ENCODE peak calls at places on chromosomes 13 and 19, in nine cellular contexts. One of them, this sample, is unnamed.

GRCh38 chr13:41528021-41528420 is 70.7 kb downstream of the RGCC start:
- DNase-seq in pancreas: no peak
- DNase-seq in mesenteric fat pad: no peak
- DNase-seq in AG04450: no peak
- DNase-seq in NCI-H146: no peak
- DNase-seq in fibroblast of the conjunctiva: no peak
- DNase-seq in activated naive CD4-positive, alpha-beta T cell treated with anti-CD3 and anti-CD28 coated beads, Interleukin-2, amount 10 ng/mL, durations not matched to agents 7 days and 5 days: no peak
- DNase-seq in testis: no peak
- DNase-seq in NCI-H2029 treated with DMSO at 0.1 percent for 48 hours: no peak
- DNase-seq in this sample: no peak

GRCh38 chr13:22880756-22881701 is 299.8 kb upstream of the SGCG start:
- DNase-seq in pancreas: no peak
- DNase-seq in mesenteric fat pad: no peak
- DNase-seq in AG04450: no peak
- DNase-seq in NCI-H146: no peak
- DNase-seq in fibroblast of the conjunctiva: no peak
- DNase-seq in activated naive CD4-positive, alpha-beta T cell treated with anti-CD3 and anti-CD28 coated beads, Interleukin-2, amount 10 ng/mL, durations not matched to agents 7 days and 5 days: no peak
- DNase-seq in testis: no peak
- DNase-seq in NCI-H2029 treated with DMSO at 0.1 percent for 48 hours: no peak
- DNase-seq in this sample: no peak

GRCh38 chr19:42480335-42481095 is 37.8 kb upstream of the CXCL17 start:
- DNase-seq in pancreas: no peak
- DNase-seq in mesenteric fat pad: no peak
- DNase-seq in AG04450: no peak
- DNase-seq in NCI-H146: no peak
- DNase-seq in fibroblast of the conjunctiva: no peak
- DNase-seq in activated naive CD4-positive, alpha-beta T cell treated with anti-CD3 and anti-CD28 coated beads, Interleukin-2, amount 10 ng/mL, durations not matched to agents 7 days and 5 days: peak; percentile 31
- DNase-seq in testis: no peak
- DNase-seq in NCI-H2029 treated with DMSO at 0.1 percent for 48 hours: no peak
- DNase-seq in this sample: no peak

GRCh38 chr13:77136902-77137420 is 110.0 kb upstream of the FBXL3 start:
- DNase-seq in pancreas: no peak
- DNase-seq in mesenteric fat pad: no peak
- DNase-seq in AG04450: peak; percentile 82
- DNase-seq in NCI-H146: no peak
- DNase-seq in fibroblast of the conjunctiva: peak; percentile 21
- DNase-seq in activated naive CD4-positive, alpha-beta T cell treated with anti-CD3 and anti-CD28 coated beads, Interleukin-2, amount 10 ng/mL, durations not matched to agents 7 days and 5 days: no peak
- DNase-seq in testis: no peak
- DNase-seq in NCI-H2029 treated with DMSO at 0.1 percent for 48 hours: no peak
- DNase-seq in this sample: no peak

GRCh38 chr19:28334419-28334818 is 878.5 kb downstream of the UQCRFS1 start:
- DNase-seq in pancreas: no peak
- DNase-seq in mesenteric fat pad: no peak
- DNase-seq in AG04450: no peak
- DNase-seq in NCI-H146: no peak
- DNase-seq in fibroblast of the conjunctiva: no peak
- DNase-seq in activated naive CD4-positive, alpha-beta T cell treated with anti-CD3 and anti-CD28 coated beads, Interleukin-2, amount 10 ng/mL, durations not matched to agents 7 days and 5 days: no peak
- DNase-seq in testis: no peak
- DNase-seq in NCI-H2029 treated with DMSO at 0.1 percent for 48 hours: no peak
- DNase-seq in this sample: no peak

GRCh38 chr13:98842858-98843481 is 90.5 kb upstream of the SLC15A1 start:
- DNase-seq in pancreas: peak; percentile 83
- DNase-seq in mesenteric fat pad: no peak
- DNase-seq in AG04450: peak; percentile 61
- DNase-seq in NCI-H146: peak; percentile 92
- DNase-seq in fibroblast of the conjunctiva: peak; percentile 82
- DNase-seq in activated naive CD4-positive, alpha-beta T cell treated with anti-CD3 and anti-CD28 coated beads, Interleukin-2, amount 10 ng/mL, durations not matched to agents 7 days and 5 days: peak; percentile 76
- DNase-seq in testis: peak; percentile 85
- DNase-seq in NCI-H2029 treated with DMSO at 0.1 percent for 48 hours: peak; percentile 56
- DNase-seq in this sample: peak; percentile 78

GRCh38 chr13:113879017-113879416 is 15.1 kb upstream of the GAS6 start:
- DNase-seq in pancreas: no peak
- DNase-seq in mesenteric fat pad: no peak
- DNase-seq in AG04450: no peak
- DNase-seq in NCI-H146: no peak
- DNase-seq in fibroblast of the conjunctiva: no peak
- DNase-seq in activated naive CD4-positive, alpha-beta T cell treated with anti-CD3 and anti-CD28 coated beads, Interleukin-2, amount 10 ng/mL, durations not matched to agents 7 days and 5 days: no peak
- DNase-seq in testis: no peak
- DNase-seq in NCI-H2029 treated with DMSO at 0.1 percent for 48 hours: no peak
- DNase-seq in this sample: no peak

GRCh38 chr13:111153279-111153976 is 38.3 kb downstream of the ARHGEF7 start:
- DNase-seq in pancreas: peak; percentile 97
- DNase-seq in mesenteric fat pad: peak; percentile 98
- DNase-seq in AG04450: peak; percentile 61
- DNase-seq in NCI-H146: peak; percentile 94
- DNase-seq in fibroblast of the conjunctiva: peak; percentile 70
- DNase-seq in activated naive CD4-positive, alpha-beta T cell treated with anti-CD3 and anti-CD28 coated beads, Interleukin-2, amount 10 ng/mL, durations not matched to agents 7 days and 5 days: peak; percentile 94
- DNase-seq in testis: peak; percentile 95
- DNase-seq in NCI-H2029 treated with DMSO at 0.1 percent for 48 hours: peak; percentile 74
- DNase-seq in this sample: peak; percentile 93

GRCh38 chr13:37959284-37959683 is 89.7 kb upstream of the TRPC4 start:
- DNase-seq in pancreas: no peak
- DNase-seq in mesenteric fat pad: no peak
- DNase-seq in AG04450: no peak
- DNase-seq in NCI-H146: no peak
- DNase-seq in fibroblast of the conjunctiva: no peak
- DNase-seq in activated naive CD4-positive, alpha-beta T cell treated with anti-CD3 and anti-CD28 coated beads, Interleukin-2, amount 10 ng/mL, durations not matched to agents 7 days and 5 days: no peak
- DNase-seq in testis: no peak
- DNase-seq in NCI-H2029 treated with DMSO at 0.1 percent for 48 hours: no peak
- DNase-seq in this sample: no peak

GRCh38 chr13:75355609-75356008 is 126.4 kb downstream of the TBC1D4 start:
- DNase-seq in pancreas: no peak
- DNase-seq in mesenteric fat pad: no peak
- DNase-seq in AG04450: no peak
- DNase-seq in NCI-H146: no peak
- DNase-seq in fibroblast of the conjunctiva: no peak
- DNase-seq in activated naive CD4-positive, alpha-beta T cell treated with anti-CD3 and anti-CD28 coated beads, Interleukin-2, amount 10 ng/mL, durations not matched to agents 7 days and 5 days: no peak
- DNase-seq in testis: no peak
- DNase-seq in NCI-H2029 treated with DMSO at 0.1 percent for 48 hours: no peak
- DNase-seq in this sample: no peak

GRCh38 chr19:30665449-30665848 is 293.3 kb downstream of the ZNF536 start:
- DNase-seq in pancreas: no peak
- DNase-seq in mesenteric fat pad: peak; percentile 41
- DNase-seq in AG04450: no peak
- DNase-seq in NCI-H146: no peak
- DNase-seq in fibroblast of the conjunctiva: no peak
- DNase-seq in activated naive CD4-positive, alpha-beta T cell treated with anti-CD3 and anti-CD28 coated beads, Interleukin-2, amount 10 ng/mL, durations not matched to agents 7 days and 5 days: no peak
- DNase-seq in testis: no peak
- DNase-seq in NCI-H2029 treated with DMSO at 0.1 percent for 48 hours: no peak
- DNase-seq in this sample: no peak

GRCh38 chr13:112697756-112698655 is 8.2 kb downstream of the ATP11A start:
- DNase-seq in pancreas: no peak
- DNase-seq in mesenteric fat pad: peak; percentile 65
- DNase-seq in AG04450: no peak
- DNase-seq in NCI-H146: no peak
- DNase-seq in fibroblast of the conjunctiva: peak; percentile 39
- DNase-seq in activated naive CD4-positive, alpha-beta T cell treated with anti-CD3 and anti-CD28 coated beads, Interleukin-2, amount 10 ng/mL, durations not matched to agents 7 days and 5 days: no peak
- DNase-seq in testis: no peak
- DNase-seq in NCI-H2029 treated with DMSO at 0.1 percent for 48 hours: no peak
- DNase-seq in this sample: no peak

GRCh38 chr13:74168263-74168675 is 34.1 kb upstream of the KLF12 start:
- DNase-seq in pancreas: no peak
- DNase-seq in mesenteric fat pad: no peak
- DNase-seq in AG04450: no peak
- DNase-seq in NCI-H146: no peak
- DNase-seq in fibroblast of the conjunctiva: no peak
- DNase-seq in activated naive CD4-positive, alpha-beta T cell treated with anti-CD3 and anti-CD28 coated beads, Interleukin-2, amount 10 ng/mL, durations not matched to agents 7 days and 5 days: no peak
- DNase-seq in testis: no peak
- DNase-seq in NCI-H2029 treated with DMSO at 0.1 percent for 48 hours: no peak
- DNase-seq in this sample: no peak

GRCh38 chr19:1904385-1905070 is 671 bp upstream of the ADAT3 start:
- DNase-seq in pancreas: no peak
- DNase-seq in mesenteric fat pad: no peak
- DNase-seq in AG04450: no peak
- DNase-seq in NCI-H146: no peak
- DNase-seq in fibroblast of the conjunctiva: no peak
- DNase-seq in activated naive CD4-positive, alpha-beta T cell treated with anti-CD3 and anti-CD28 coated beads, Interleukin-2, amount 10 ng/mL, durations not matched to agents 7 days and 5 days: peak; percentile 45
- DNase-seq in testis: no peak
- DNase-seq in NCI-H2029 treated with DMSO at 0.1 percent for 48 hours: peak; percentile 31
- DNase-seq in this sample: no peak

GRCh38 chr13:83879431-83880171 is 2.7 kb downstream of the SLITRK1 start:
- DNase-seq in pancreas: no peak
- DNase-seq in mesenteric fat pad: no peak
- DNase-seq in AG04450: no peak
- DNase-seq in NCI-H146: no peak
- DNase-seq in fibroblast of the conjunctiva: no peak
- DNase-seq in activated naive CD4-positive, alpha-beta T cell treated with anti-CD3 and anti-CD28 coated beads, Interleukin-2, amount 10 ng/mL, durations not matched to agents 7 days and 5 days: no peak
- DNase-seq in testis: no peak
- DNase-seq in NCI-H2029 treated with DMSO at 0.1 percent for 48 hours: no peak
- DNase-seq in this sample: peak; percentile 80

GRCh38 chr19:10796653-10797052 is 39.4 kb downstream of the TMED1 start:
- DNase-seq in pancreas: no peak
- DNase-seq in mesenteric fat pad: no peak
- DNase-seq in AG04450: no peak
- DNase-seq in NCI-H146: no peak
- DNase-seq in fibroblast of the conjunctiva: no peak
- DNase-seq in activated naive CD4-positive, alpha-beta T cell treated with anti-CD3 and anti-CD28 coated beads, Interleukin-2, amount 10 ng/mL, durations not matched to agents 7 days and 5 days: no peak
- DNase-seq in testis: no peak
- DNase-seq in NCI-H2029 treated with DMSO at 0.1 percent for 48 hours: no peak
- DNase-seq in this sample: no peak

GRCh38 chr13:111505175-111505777 is 184.8 kb downstream of the TEX29 start:
- DNase-seq in pancreas: no peak
- DNase-seq in mesenteric fat pad: peak; percentile 51
- DNase-seq in AG04450: no peak
- DNase-seq in NCI-H146: no peak
- DNase-seq in fibroblast of the conjunctiva: no peak
- DNase-seq in activated naive CD4-positive, alpha-beta T cell treated with anti-CD3 and anti-CD28 coated beads, Interleukin-2, amount 10 ng/mL, durations not matched to agents 7 days and 5 days: no peak
- DNase-seq in testis: peak; percentile 29
- DNase-seq in NCI-H2029 treated with DMSO at 0.1 percent for 48 hours: no peak
- DNase-seq in this sample: no peak

GRCh38 chr13:109784590-109785140 is 1.7 kb downstream of the IRS2 start:
- DNase-seq in pancreas: peak; percentile 86
- DNase-seq in mesenteric fat pad: no peak
- DNase-seq in AG04450: no peak
- DNase-seq in NCI-H146: peak; percentile 83
- DNase-seq in fibroblast of the conjunctiva: no peak
- DNase-seq in activated naive CD4-positive, alpha-beta T cell treated with anti-CD3 and anti-CD28 coated beads, Interleukin-2, amount 10 ng/mL, durations not matched to agents 7 days and 5 days: peak; percentile 71
- DNase-seq in testis: peak; percentile 84
- DNase-seq in NCI-H2029 treated with DMSO at 0.1 percent for 48 hours: peak; percentile 49
- DNase-seq in this sample: peak; percentile 89

GRCh38 chr13:98180092-98180491 is 3.0 kb upstream of the RNF113B start:
- DNase-seq in pancreas: no peak
- DNase-seq in mesenteric fat pad: no peak
- DNase-seq in AG04450: no peak
- DNase-seq in NCI-H146: peak; percentile 38
- DNase-seq in fibroblast of the conjunctiva: no peak
- DNase-seq in activated naive CD4-positive, alpha-beta T cell treated with anti-CD3 and anti-CD28 coated beads, Interleukin-2, amount 10 ng/mL, durations not matched to agents 7 days and 5 days: no peak
- DNase-seq in testis: no peak
- DNase-seq in NCI-H2029 treated with DMSO at 0.1 percent for 48 hours: no peak
- DNase-seq in this sample: no peak

GRCh38 chr19:883661-884211 is 9.3 kb downstream of the MED16 start:
- DNase-seq in pancreas: peak; percentile 59
- DNase-seq in mesenteric fat pad: no peak
- DNase-seq in AG04450: no peak
- DNase-seq in NCI-H146: peak; percentile 59
- DNase-seq in fibroblast of the conjunctiva: no peak
- DNase-seq in activated naive CD4-positive, alpha-beta T cell treated with anti-CD3 and anti-CD28 coated beads, Interleukin-2, amount 10 ng/mL, durations not matched to agents 7 days and 5 days: no peak
- DNase-seq in testis: no peak
- DNase-seq in NCI-H2029 treated with DMSO at 0.1 percent for 48 hours: no peak
- DNase-seq in this sample: peak; percentile 77

GRCh38 chr13:33069365-33069764 is 53.1 kb downstream of the KL start:
- DNase-seq in pancreas: no peak
- DNase-seq in mesenteric fat pad: no peak
- DNase-seq in AG04450: no peak
- DNase-seq in NCI-H146: no peak
- DNase-seq in fibroblast of the conjunctiva: no peak
- DNase-seq in activated naive CD4-positive, alpha-beta T cell treated with anti-CD3 and anti-CD28 coated beads, Interleukin-2, amount 10 ng/mL, durations not matched to agents 7 days and 5 days: no peak
- DNase-seq in testis: no peak
- DNase-seq in NCI-H2029 treated with DMSO at 0.1 percent for 48 hours: no peak
- DNase-seq in this sample: no peak

GRCh38 chr19:7654401-7654800 is 14.4 kb upstream of the RETN start:
- DNase-seq in pancreas: no peak
- DNase-seq in mesenteric fat pad: no peak
- DNase-seq in AG04450: no peak
- DNase-seq in NCI-H146: no peak
- DNase-seq in fibroblast of the conjunctiva: no peak
- DNase-seq in activated naive CD4-positive, alpha-beta T cell treated with anti-CD3 and anti-CD28 coated beads, Interleukin-2, amount 10 ng/mL, durations not matched to agents 7 days and 5 days: no peak
- DNase-seq in testis: no peak
- DNase-seq in NCI-H2029 treated with DMSO at 0.1 percent for 48 hours: no peak
- DNase-seq in this sample: no peak

GRCh38 chr19:9054768-9055167 is 32.1 kb upstream of the OR1M1 start:
- DNase-seq in pancreas: no peak
- DNase-seq in mesenteric fat pad: no peak
- DNase-seq in AG04450: no peak
- DNase-seq in NCI-H146: no peak
- DNase-seq in fibroblast of the conjunctiva: no peak
- DNase-seq in activated naive CD4-positive, alpha-beta T cell treated with anti-CD3 and anti-CD28 coated beads, Interleukin-2, amount 10 ng/mL, durations not matched to agents 7 days and 5 days: no peak
- DNase-seq in testis: peak; percentile 20
- DNase-seq in NCI-H2029 treated with DMSO at 0.1 percent for 48 hours: no peak
- DNase-seq in this sample: no peak